ENCODE peak calls at places on chromosomes 12 and 14, in eight cellular contexts. R, L, V, M, C, A, T and J are unnamed samples.

GRCh38 chr14:21822109-21822508 is 148.5 kb upstream of the OR4E1 start:
- DNase-seq in R (no peak), L (no peak), V (no peak), M (no peak), C (no peak), A (no peak), T (no peak), J (no peak)

GRCh38 chr12:12467222-12467621 is 95.4 kb downstream of the DUSP16 start:
- DNase-seq in R (no peak), L (no peak), V (no peak), M (no peak), C (no peak), A (no peak), T (no peak), J (peak; percentile 31)

GRCh38 chr12:63845726-63846125 is 1.2 kb downstream of the SRGAP1 start:
- DNase-seq in R (peak; percentile 18), L (no peak), V (peak; percentile 30), M (no peak), C (peak; percentile 42), A (peak; percentile 55), T (no peak), J (no peak)

GRCh38 chr14:41785696-41786095 is 179.0 kb downstream of the LRFN5 start:
- DNase-seq in R (no peak), L (no peak), V (no peak), M (no peak), C (peak; percentile 53), A (no peak), T (no peak), J (no peak)

GRCh38 chr12:46830731-46831334 is 5.0 kb upstream of the SLC38A4 start:
- DNase-seq in R (no peak), L (no peak), V (peak; percentile 25), M (no peak), C (no peak), A (peak; percentile 10), T (no peak), J (no peak)

GRCh38 chr14:59464651-59465569 is at the start of gene GPR135:
- DNase-seq in R (peak; percentile 86), L (peak; percentile 83), V (peak; percentile 72), M (peak; percentile 77), C (peak; percentile 91), A (peak; percentile 80), T (peak; percentile 40), J (peak; percentile 31)

GRCh38 chr12:102990419-102990818 is 32.9 kb downstream of the ASCL1 start:
- DNase-seq in R (peak; percentile 21), L (no peak), V (no peak), M (no peak), C (peak; percentile 67), A (no peak), T (no peak), J (no peak)

GRCh38 chr14:24430143-24430681 is 458 bp downstream of the KHNYN start:
- DNase-seq in R (peak; percentile 93), L (peak; percentile 85), V (peak; percentile 82), M (peak; percentile 85), C (peak; percentile 93), A (peak; percentile 68), T (peak; percentile 63), J (no peak)

GRCh38 chr12:107328442-107329133 is 235.2 kb upstream of the CRY1 start:
- DNase-seq in R (no peak), L (no peak), V (no peak), M (no peak), C (peak; percentile 50), A (peak; percentile 81), T (no peak), J (no peak)

GRCh38 chr14:96711559-96712267 is 85.5 kb upstream of the VRK1 start:
- DNase-seq in R (no peak), L (no peak), V (no peak), M (no peak), C (no peak), A (no peak), T (no peak), J (no peak)

GRCh38 chr14:90578283-90578985 is 181.6 kb downstream of the CALM1 start:
- DNase-seq in R (peak; percentile 68), L (no peak), V (no peak), M (peak; percentile 60), C (no peak), A (no peak), T (no peak), J (no peak)

GRCh38 chr12:69070319-69071090 is 137.5 kb upstream of the CPM start:
- DNase-seq in R (peak; percentile 56), L (no peak), V (peak; percentile 75), M (no peak), C (peak; percentile 93), A (peak; percentile 47), T (peak; percentile 40), J (peak; percentile 46)

GRCh38 chr12:112812598-112813406 is 21.3 kb downstream of the RPH3A start:
- DNase-seq in R (no peak), L (no peak), V (no peak), M (no peak), C (peak; percentile 47), A (no peak), T (no peak), J (no peak)

GRCh38 chr12:122368361-122369073 is 54.0 kb downstream of the CLIP1 start:
- DNase-seq in R (no peak), L (no peak), V (no peak), M (no peak), C (peak; percentile 46), A (peak; percentile 82), T (no peak), J (no peak)

GRCh38 chr14:103547941-103548462 is 14.5 kb downstream of the BAG5 start:
- DNase-seq in R (peak; percentile 27), L (peak; percentile 39), V (no peak), M (peak; percentile 14), C (no peak), A (no peak), T (no peak), J (no peak)

GRCh38 chr12:92470608-92471021 is 232.2 kb upstream of the PLEKHG7 start:
- DNase-seq in R (no peak), L (no peak), V (no peak), M (no peak), C (no peak), A (peak; percentile 32), T (no peak), J (no peak)

GRCh38 chr12:128509170-128509569 is 242.2 kb downstream of the TMEM132C start:
- DNase-seq in R (no peak), L (no peak), V (no peak), M (no peak), C (no peak), A (no peak), T (no peak), J (no peak)
- H3K9me3 ChIP-seq in R (no peaks in the 10 kb centered on the region), L (no peaks in the 10 kb centered on the region), V (no peaks in the 10 kb centered on the region), M (peaks cover 3% of the 10 kb centered on the region), C (no peaks in the 10 kb centered on the region), A (no peaks in the 10 kb centered on the region), T (peaks cover 30% of the 10 kb centered on the region), J (no peaks in the 10 kb centered on the region)

GRCh38 chr14:40292664-40293063 is 860.4 kb upstream of the FBXO33 start:
- DNase-seq in R (no peak), L (no peak), V (no peak), M (no peak), C (no peak), A (no peak), T (no peak), J (no peak)
- H3K9me3 ChIP-seq in R (no peaks in the 10 kb centered on the region), L (no peaks in the 10 kb centered on the region), V (peaks cover 4% of the 10 kb centered on the region), M (peaks cover 5% of the 10 kb centered on the region), C (peaks cover 5% of the 10 kb centered on the region), A (no peaks in the 10 kb centered on the region), T (peaks cover 17% of the 10 kb centered on the region), J (no peaks in the 10 kb centered on the region)

DNA sequence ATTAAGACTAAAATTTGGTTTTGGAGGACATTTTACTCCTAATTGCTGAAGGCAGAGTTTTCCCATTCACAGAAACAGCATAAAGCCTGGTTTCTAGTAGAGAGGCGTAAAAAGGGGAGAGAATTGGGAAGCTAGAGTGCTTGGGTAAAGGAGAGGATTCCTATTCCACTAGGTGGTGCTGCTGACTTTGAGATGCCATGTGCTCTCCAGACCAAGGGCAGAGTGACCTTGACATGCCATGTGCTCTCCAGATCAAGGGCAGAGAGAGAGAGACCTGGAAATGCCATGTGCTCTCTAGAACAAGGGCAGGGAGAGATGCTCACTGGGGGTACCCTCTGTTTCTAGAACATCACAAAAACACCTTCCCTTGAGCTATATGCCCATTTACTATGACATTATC is 176.2 kb upstream of the PDZRN4 start:
- DNase-seq in R (no peak), L (no peak), V (no peak), M (no peak), C (peak; percentile 53), A (no peak), T (no peak), J (no peak)
- H3K9me3 ChIP-seq in R (peaks cover 8% of the 10 kb centered on the region), L (peaks cover 7% of the 10 kb centered on the region), V (no peaks in the 10 kb centered on the region), M (no peaks in the 10 kb centered on the region), C (peaks cover 53% of the 10 kb centered on the region), A (no peaks in the 10 kb centered on the region), T (peaks cover 8% of the 10 kb centered on the region), J (no peaks in the 10 kb centered on the region)

DNA sequence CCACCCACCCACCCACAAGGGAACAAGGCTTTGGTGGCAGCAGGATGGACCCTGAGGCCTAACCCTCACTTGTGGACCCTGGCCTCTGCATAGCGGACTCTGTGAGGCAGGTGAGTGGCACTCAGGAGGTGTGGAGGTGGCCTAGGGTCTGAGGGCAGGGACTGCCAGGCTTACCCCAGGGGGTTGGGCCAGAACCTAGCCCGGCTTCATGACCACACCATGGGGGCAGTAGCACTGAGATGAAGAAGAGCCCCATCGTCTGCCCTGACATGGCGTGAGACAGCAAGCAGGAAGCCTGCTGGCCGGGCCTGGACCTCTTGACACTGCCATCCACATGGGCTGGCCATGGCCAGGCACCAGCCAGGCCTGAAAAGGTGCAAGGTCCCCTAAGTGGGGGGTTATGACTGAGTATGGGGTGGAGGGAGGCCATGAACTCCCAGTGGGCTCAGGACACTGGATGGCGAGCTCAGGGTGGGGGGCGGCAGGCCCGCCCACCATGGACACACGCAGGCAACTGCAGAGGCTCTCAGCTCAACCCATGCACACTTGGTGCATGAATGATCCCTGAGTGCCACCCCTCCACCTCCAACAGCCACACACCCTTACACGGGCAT is 29.3 kb downstream of the JAG2 start:
- DNase-seq in R (no peak), L (no peak), V (no peak), M (no peak), C (peak; percentile 29), A (no peak), T (no peak), J (no peak)
- H3K9me3 ChIP-seq in R (no peaks in the 10 kb centered on the region), L (peaks cover 15% of the 10 kb centered on the region), V (peaks cover 9% of the 10 kb centered on the region), M (peaks cover 11% of the 10 kb centered on the region), C (peaks cover 7% of the 10 kb centered on the region), A (no peaks in the 10 kb centered on the region), T (peaks cover 36% of the 10 kb centered on the region), J (no peaks in the 10 kb centered on the region)

DNA sequence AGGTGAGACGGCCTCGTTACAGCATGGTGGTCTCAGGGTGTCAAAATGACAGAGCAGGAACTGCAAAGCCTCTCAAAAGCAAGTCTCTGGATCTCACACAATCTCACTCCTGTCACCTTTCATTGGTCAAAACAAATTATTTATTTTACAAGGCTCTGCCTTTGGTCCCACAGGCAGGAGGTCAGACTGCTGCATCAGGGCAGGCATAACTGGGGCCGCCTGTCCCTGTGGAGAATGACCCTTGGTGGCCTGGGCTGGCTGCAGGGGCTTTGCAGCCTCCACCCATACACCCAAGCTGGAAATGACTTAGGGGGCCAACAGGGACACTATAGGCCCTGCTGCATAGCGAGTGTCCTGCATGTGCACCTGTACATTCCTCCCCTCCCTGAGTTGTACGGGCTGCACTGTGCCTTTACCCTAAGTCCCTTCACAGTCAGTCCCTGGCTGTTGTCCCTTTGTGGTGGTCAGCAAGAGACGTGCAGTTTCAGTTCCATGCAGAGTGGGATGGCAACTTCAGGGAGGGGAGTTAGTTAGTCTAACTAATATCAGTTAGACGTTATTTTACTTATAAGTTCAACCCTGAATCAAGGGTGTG is 28.1 kb downstream of the PEX5 start:
- DNase-seq in R (no peak), L (no peak), V (no peak), M (no peak), C (no peak), A (no peak), T (no peak), J (no peak)
- H3K9me3 ChIP-seq in R (peaks cover 2% of the 10 kb centered on the region), L (no peaks in the 10 kb centered on the region), V (peaks cover 2% of the 10 kb centered on the region), M (peaks cover 3% of the 10 kb centered on the region), C (peaks cover 15% of the 10 kb centered on the region), A (no peaks in the 10 kb centered on the region), T (peaks cover 9% of the 10 kb centered on the region), J (no peaks in the 10 kb centered on the region)

GRCh38 chr14:106622200-106622745 is 1095.9 kb downstream of the TMEM121 start:
- DNase-seq in R (no peak), L (no peak), V (peak; percentile 7), M (no peak), C (no peak), A (no peak), T (no peak), J (no peak)
- H3K9me3 ChIP-seq in R (no peaks in the 10 kb centered on the region), L (no peaks in the 10 kb centered on the region), V (no peaks in the 10 kb centered on the region), M (no peaks in the 10 kb centered on the region), C (peaks cover 93% of the 10 kb centered on the region), A (no peaks in the 10 kb centered on the region), T (no peaks in the 10 kb centered on the region), J (no peaks in the 10 kb centered on the region)